ENCODE peak calls at places on chromosome X, in four cellular contexts. A is DMS153, P is HuH-7.5, F is AG08396. M is an unnamed sample.

GRCh38 chrX:5051831-5052491 is 1176.7 kb downstream of the NLGN4X start:
- DNase-seq in A (no peak), F (peak), P (no peak), M (peak)

GRCh38 chrX:141320801-141321200 is 78.5 kb upstream of the SPANXC start:
- DNase-seq in A (no peak), F (no peak), P (no peak), M (no peak)

GRCh38 chrX:19751068-19751467 is 136.3 kb downstream of the SH3KBP1 start:
- DNase-seq in F (no peak), P (no peak), A (no peak), M (no peak)

GRCh38 chrX:132001127-132001526 is 22.0 kb upstream of the STK26 start:
- DNase-seq in P (no peak), F (no peak), A (no peak), M (no peak)

GRCh38 chrX:118976599-118977340 is 2.4 kb downstream of the LONRF3 start:
- DNase-seq in P (peak), A (peak), F (peak), M (no peak)

GRCh38 chrX:154748712-154749339 is 2.1 kb downstream of the GAB3 start:
- DNase-seq in A (peak), F (peak), P (peak), M (peak)

GRCh38 chrX:85159644-85160043 is 83.9 kb downstream of the SATL1 start:
- DNase-seq in F (no peak), A (no peak), P (no peak), M (no peak)

GRCh38 chrX:100768679-100769338 is 36.9 kb upstream of the SYTL4 start:
- DNase-seq in F (peak), P (peak), A (peak), M (peak)

GRCh38 chrX:133570549-133570948 is 155.3 kb upstream of the GPC4 start:
- DNase-seq in A (no peak), P (no peak), F (no peak), M (no peak)

GRCh38 chrX:38561951-38562719 is 793 bp downstream of the TSPAN7 start:
- DNase-seq in A (no peak), P (no peak), F (no peak), M (no peak)

GRCh38 chrX:13293700-13294099 is 26.2 kb downstream of the ATXN3L start:
- DNase-seq in P (no peak), A (peak), F (no peak), M (no peak)

GRCh38 chrX:149456476-149457245 is 48.4 kb downstream of the IDS start:
- DNase-seq in A (peak), F (no peak), P (no peak), M (no peak)

GRCh38 chrX:40173662-40174593 is 76.2 kb upstream of the BCOR start:
- DNase-seq in A (peak), P (no peak), F (no peak), M (no peak)

GRCh38 chrX:12788645-12789044 is 2.6 kb upstream of the PRPS2 start:
- DNase-seq in P (no peak), F (no peak), A (no peak), M (no peak)

M was measured in COLO829.